ENCODE peak calls at places on chromosomes 12 and 14, in five cellular contexts. V, U, B, R and M are unnamed samples. For H3K9me3, the result is how much of the 10 kb centered on the place peaks cover.

GRCh38 chr12:87807127-87807526 is 222.1 kb downstream of the C12orf50 start:
- DNase-seq in U (no peak), V (no peak), B (no peak), R (no peak), M (no peak)

GRCh38 chr14:68753696-68754095 is 39.2 kb downstream of the ZFP36L1 start:
- DNase-seq in B (no peak), U (no peak), V (no peak), R (no peak), M (no peak)

GRCh38 chr12:61667676-61668075 is 592.5 kb upstream of the USP15 start:
- DNase-seq in V (no peak), U (no peak), R (no peak), B (no peak), M (no peak)

GRCh38 chr12:105699209-105699608 is 368.7 kb downstream of the C12orf75 start:
- DNase-seq in B (no peak), R (no peak), U (no peak), V (no peak), M (no peak)

GRCh38 chr14:102891556-102891955 is 30.9 kb upstream of the AMN start:
- DNase-seq in U (no peak), V (no peak), B (no peak), R (no peak), M (no peak)

GRCh38 chr14:97584528-97584927 is 787.3 kb downstream of the VRK1 start:
- DNase-seq in U (no peak), V (no peak), R (no peak), B (no peak), M (no peak)

GRCh38 chr12:18849761-18850160 is 111.8 kb downstream of the CAPZA3 start:
- DNase-seq in U (no peak), B (no peak), V (no peak), R (no peak), M (no peak)

GRCh38 chr12:77047341-77048202 is 17.8 kb downstream of the E2F7 start:
- DNase-seq in B (no peak), V (no peak), R (no peak), U (no peak), M (no peak)

GRCh38 chr12:58378038-58378437 is 436.7 kb downstream of the ATP23 start:
- DNase-seq in V (no peak), R (no peak), B (no peak), U (no peak), M (no peak)

GRCh38 chr14:53214384-53214783 is 61.3 kb upstream of the DDHD1 start:
- DNase-seq in R (no peak), U (no peak), B (no peak), V (no peak), M (no peak)

GRCh38 chr12:108379761-108380160 is 40.6 kb upstream of the CMKLR1 start:
- DNase-seq in B (no peak), U (no peak), R (no peak), V (no peak), M (no peak)

GRCh38 chr12:100445081-100445481 is 28.6 kb upstream of the NR1H4 start:
- DNase-seq in B (no peak), U (no peak), V (no peak), R (no peak), M (no peak)

GRCh38 chr12:30533518-30533917 is 162.2 kb downstream of the IPO8 start:
- DNase-seq in B (no peak), V (no peak), U (no peak), R (no peak), M (no peak)

GRCh38 chr14:99780690-99781089 is 12.5 kb upstream of the EML1 start:
- DNase-seq in V (no peak), R (no peak), B (no peak), U (no peak), M (no peak)

GRCh38 chr12:83404521-83404920 is 717.8 kb downstream of the TMTC2 start:
- DNase-seq in B (no peak), R (no peak), U (no peak), V (no peak), M (no peak)

DNA sequence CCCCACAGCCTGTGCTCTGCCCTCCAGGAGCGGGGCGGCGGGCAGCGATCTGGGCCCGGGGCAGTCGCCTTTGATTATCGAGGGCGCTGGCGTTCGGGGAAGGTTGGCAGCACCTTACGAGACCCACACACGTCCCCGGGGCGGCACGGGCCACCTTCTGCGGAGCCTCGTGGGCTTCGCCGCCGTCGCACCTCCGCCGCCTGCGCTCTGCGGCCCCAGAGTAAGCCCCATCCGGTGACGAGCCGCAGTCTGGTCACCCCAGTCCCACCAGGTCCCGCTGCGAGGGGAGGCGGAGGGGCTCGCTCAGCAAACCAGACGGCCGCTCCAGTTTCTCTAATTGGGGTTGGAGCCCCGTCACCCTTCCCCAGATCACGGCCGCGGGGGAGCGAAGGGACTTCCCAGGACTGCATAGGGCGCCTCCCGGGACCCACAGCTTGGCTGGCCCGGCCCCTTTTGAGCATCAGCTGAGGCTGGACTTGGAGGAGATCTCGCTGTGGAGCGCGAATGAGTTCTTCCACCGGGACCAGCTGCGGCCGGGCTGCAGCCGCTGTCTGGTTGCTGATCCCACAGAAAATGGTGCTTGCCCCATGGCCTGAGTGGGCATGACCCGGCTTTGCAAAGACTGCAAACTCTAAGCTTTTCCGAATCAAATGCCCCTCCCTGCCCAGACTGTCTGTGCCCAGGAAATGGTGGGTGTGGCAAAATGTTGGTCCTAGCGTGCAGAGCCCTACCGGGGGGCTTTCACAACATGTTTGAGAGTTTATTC is 559 bp downstream of the LGALS3 start:
- DNase-seq in R (peak), V (peak), U (peak), B (peak), M (peak)
- H3K27ac ChIP-seq in R (peak), V (no peak), U (no peak), B (peak), M (peak)

GRCh38 chr14:106578479-106578878 is 1052.1 kb downstream of the TMEM121 start:
- DNase-seq in U (no peak), V (no peak), R (no peak), B (no peak), M (no peak)
- H3K9me3 ChIP-seq in U (under half), V (under half), R (under half), B (under half), M (under half)

GRCh38 chr14:33068626-33069025 is 129.9 kb downstream of the NPAS3 start:
- DNase-seq in U (no peak), B (no peak), V (no peak), R (no peak), M (no peak)

GRCh38 chr14:33065634-33066033 is 127.0 kb downstream of the NPAS3 start:
- DNase-seq in R (no peak), U (no peak), V (no peak), B (no peak), M (no peak)

GRCh38 chr14:33073023-33073422 is 134.3 kb downstream of the NPAS3 start:
- DNase-seq in B (no peak), V (no peak), U (no peak), R (no peak), M (no peak)

DNA sequence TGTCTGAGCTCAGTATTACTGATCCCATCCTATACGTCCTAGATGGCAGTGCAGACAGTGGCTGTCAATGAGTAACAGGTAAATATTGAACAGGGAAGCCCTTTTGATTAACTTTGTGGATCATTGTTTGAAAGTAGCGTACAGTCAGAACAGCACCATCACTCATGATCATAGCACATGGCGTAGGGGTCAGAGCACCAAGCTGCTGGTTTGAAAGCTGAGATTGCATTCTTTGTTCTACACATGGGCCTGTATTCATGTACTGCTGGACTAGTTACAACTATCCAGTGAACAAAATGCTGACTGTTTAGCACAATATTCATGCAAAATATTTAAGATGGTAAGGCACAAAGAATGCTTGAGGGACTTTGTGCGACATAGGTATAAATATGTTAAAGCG is 131.8 kb downstream of the NPAS3 start:
- DNase-seq in U (no peak), B (no peak), R (no peak), V (no peak), M (no peak)
- H3K27ac ChIP-seq in U (no peak), B (no peak), R (no peak), V (no peak), M (no peak)

GRCh38 chr14:59022144-59022543 is 166.3 kb upstream of the DAAM1 start:
- DNase-seq in R (no peak), V (no peak), U (no peak), B (no peak), M (no peak)

GRCh38 chr14:59017285-59017965 is 171.0 kb upstream of the DAAM1 start:
- DNase-seq in B (no peak), V (no peak), U (no peak), R (no peak), M (no peak)

GRCh38 chr14:59018978-59019377 is 169.5 kb upstream of the DAAM1 start:
- DNase-seq in R (no peak), B (no peak), V (no peak), U (no peak), M (no peak)

GRCh38 chr14:59018460-59018859 is 170.0 kb upstream of the DAAM1 start:
- DNase-seq in B (no peak), U (no peak), R (no peak), V (no peak), M (no peak)

GRCh38 chr14:59020382-59020781 is 168.1 kb upstream of the DAAM1 start:
- DNase-seq in U (no peak), V (peak), B (no peak), R (no peak), M (no peak)
- H3K9me3 ChIP-seq in U (under half), V (under half), B (under half), R (under half), M (under half)

GRCh38 chr14:81886588-81886987 is 352.9 kb upstream of the SEL1L start:
- DNase-seq in U (no peak), R (no peak), B (no peak), V (no peak), M (no peak)
- H3K27ac ChIP-seq in U (no peak), R (no peak), B (no peak), V (no peak), M (no peak)

GRCh38 chr12:34599530-34600513 is 577.5 kb downstream of the ALG10 start:
- DNase-seq in U (no peak), B (peak), V (no peak), R (no peak), M (no peak)
- H3K9me3 ChIP-seq in U (half or more), B (under half), V (half or more), R (half or more), M (under half)

DNA sequence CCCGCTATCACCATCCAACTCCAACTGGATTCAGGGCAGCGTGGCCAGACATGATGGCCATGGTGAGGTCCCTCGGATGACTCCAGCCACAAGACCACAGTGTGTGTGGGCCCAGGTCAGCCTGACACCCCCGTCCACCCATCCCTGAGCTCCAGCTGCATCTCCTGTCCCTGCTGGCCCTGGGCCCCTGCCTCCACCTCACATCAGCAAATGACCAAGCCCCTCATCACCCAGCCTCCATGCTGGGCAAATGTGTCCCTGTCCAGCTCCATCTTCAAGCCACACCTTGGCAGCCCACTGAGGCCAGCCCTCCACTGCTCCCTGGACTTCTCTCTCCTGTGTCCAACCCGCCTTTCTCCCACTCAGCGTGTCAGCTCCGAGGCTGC is 3.2 kb downstream of the GPR132 start:
- DNase-seq in B (no peak), R (no peak), U (no peak), V (no peak), M (no peak)
- H3K27ac ChIP-seq in B (no peak), R (peak), U (peak), V (peak), M (peak)